ENCODE peak calls at places on chromosomes 11 and 22, in eight cellular contexts. One of them, this sample, is unnamed.

GRCh38 chr11:45607995-45608394 is 57.4 kb downstream of the CHST1 start:
- DNase-seq in RCC 7860: peak
- DNase-seq in H4: peak
- DNase-seq in brain microvascular endothelial cell: no peak
- DNase-seq in mesenchymal stem cell: peak
- DNase-seq in AG10803: no peak
- DNase-seq in CD8-positive, alpha-beta T cell: no peak
- DNase-seq in progenitor cell of endocrine pancreas: no peak
- DNase-seq in this sample: no peak

GRCh38 chr11:95443386-95443785 is 212.4 kb upstream of the SESN3 start:
- DNase-seq in RCC 7860: no peak
- DNase-seq in H4: no peak
- DNase-seq in brain microvascular endothelial cell: no peak
- DNase-seq in mesenchymal stem cell: no peak
- DNase-seq in AG10803: no peak
- DNase-seq in CD8-positive, alpha-beta T cell: no peak
- DNase-seq in progenitor cell of endocrine pancreas: no peak
- DNase-seq in this sample: no peak

GRCh38 chr11:76803811-76804600 is 20.9 kb downstream of the TSKU start:
- DNase-seq in RCC 7860: no peak
- DNase-seq in H4: peak
- DNase-seq in brain microvascular endothelial cell: no peak
- DNase-seq in mesenchymal stem cell: peak
- DNase-seq in AG10803: peak
- DNase-seq in CD8-positive, alpha-beta T cell: peak
- DNase-seq in progenitor cell of endocrine pancreas: no peak
- DNase-seq in this sample: no peak

GRCh38 chr11:80165763-80166162 is 724.9 kb upstream of the TENM4 start:
- DNase-seq in RCC 7860: peak
- DNase-seq in H4: peak
- DNase-seq in brain microvascular endothelial cell: peak
- DNase-seq in mesenchymal stem cell: peak
- DNase-seq in AG10803: peak
- DNase-seq in CD8-positive, alpha-beta T cell: no peak
- DNase-seq in progenitor cell of endocrine pancreas: no peak
- DNase-seq in this sample: no peak

GRCh38 chr11:29957406-29957805 is 59.4 kb downstream of the KCNA4 start:
- DNase-seq in RCC 7860: no peak
- DNase-seq in H4: no peak
- DNase-seq in brain microvascular endothelial cell: no peak
- DNase-seq in mesenchymal stem cell: no peak
- DNase-seq in AG10803: no peak
- DNase-seq in CD8-positive, alpha-beta T cell: no peak
- DNase-seq in progenitor cell of endocrine pancreas: no peak
- DNase-seq in this sample: peak

GRCh38 chr22:25929479-25929878 is 187.5 kb downstream of the MYO18B start:
- DNase-seq in RCC 7860: no peak
- DNase-seq in H4: no peak
- DNase-seq in brain microvascular endothelial cell: no peak
- DNase-seq in mesenchymal stem cell: no peak
- DNase-seq in AG10803: no peak
- DNase-seq in CD8-positive, alpha-beta T cell: no peak
- DNase-seq in progenitor cell of endocrine pancreas: no peak
- DNase-seq in this sample: peak

GRCh38 chr11:57315491-57315890 is 9.3 kb downstream of the TNKS1BP1 start:
- DNase-seq in RCC 7860: no peak
- DNase-seq in H4: no peak
- DNase-seq in brain microvascular endothelial cell: peak
- DNase-seq in mesenchymal stem cell: peak
- DNase-seq in AG10803: peak
- DNase-seq in CD8-positive, alpha-beta T cell: no peak
- DNase-seq in progenitor cell of endocrine pancreas: no peak
- DNase-seq in this sample: no peak

GRCh38 chr22:32385681-32386080 is 26.4 kb downstream of the RTCB start:
- DNase-seq in RCC 7860: no peak
- DNase-seq in H4: no peak
- DNase-seq in brain microvascular endothelial cell: no peak
- DNase-seq in mesenchymal stem cell: no peak
- DNase-seq in AG10803: no peak
- DNase-seq in CD8-positive, alpha-beta T cell: no peak
- DNase-seq in progenitor cell of endocrine pancreas: no peak
- DNase-seq in this sample: no peak

GRCh38 chr22:22884888-22885840 is 2.5 kb upstream of the IGLL5 start:
- DNase-seq in RCC 7860: no peak
- DNase-seq in H4: no peak
- DNase-seq in brain microvascular endothelial cell: no peak
- DNase-seq in mesenchymal stem cell: no peak
- DNase-seq in AG10803: no peak
- DNase-seq in CD8-positive, alpha-beta T cell: no peak
- DNase-seq in progenitor cell of endocrine pancreas: no peak
- DNase-seq in this sample: no peak

GRCh38 chr11:61602775-61603569 is 22.1 kb upstream of the SYT7 start:
- DNase-seq in RCC 7860: peak
- DNase-seq in H4: peak
- DNase-seq in brain microvascular endothelial cell: peak
- DNase-seq in mesenchymal stem cell: peak
- DNase-seq in AG10803: peak
- DNase-seq in CD8-positive, alpha-beta T cell: no peak
- DNase-seq in progenitor cell of endocrine pancreas: no peak
- DNase-seq in this sample: no peak

GRCh38 chr22:29004647-29005371 is 56.8 kb downstream of the C22orf31 start:
- DNase-seq in RCC 7860: no peak
- DNase-seq in H4: no peak
- DNase-seq in brain microvascular endothelial cell: no peak
- DNase-seq in mesenchymal stem cell: peak
- DNase-seq in AG10803: no peak
- DNase-seq in CD8-positive, alpha-beta T cell: no peak
- DNase-seq in progenitor cell of endocrine pancreas: peak
- DNase-seq in this sample: peak

GRCh38 chr11:125224391-125225015 is 60.0 kb downstream of the PKNOX2 start:
- DNase-seq in RCC 7860: no peak
- DNase-seq in H4: no peak
- DNase-seq in brain microvascular endothelial cell: peak
- DNase-seq in mesenchymal stem cell: peak
- DNase-seq in AG10803: no peak
- DNase-seq in CD8-positive, alpha-beta T cell: no peak
- DNase-seq in progenitor cell of endocrine pancreas: no peak
- DNase-seq in this sample: peak

GRCh38 chr11:96607890-96608558 is 218.2 kb downstream of the JRKL start:
- DNase-seq in RCC 7860: no peak
- DNase-seq in H4: no peak
- DNase-seq in brain microvascular endothelial cell: no peak
- DNase-seq in mesenchymal stem cell: no peak
- DNase-seq in AG10803: no peak
- DNase-seq in CD8-positive, alpha-beta T cell: no peak
- DNase-seq in progenitor cell of endocrine pancreas: no peak
- DNase-seq in this sample: no peak

GRCh38 chr11:45857834-45858492 is 10.7 kb downstream of the CRY2 start:
- DNase-seq in RCC 7860: peak
- DNase-seq in H4: peak
- DNase-seq in brain microvascular endothelial cell: peak
- DNase-seq in mesenchymal stem cell: peak
- DNase-seq in AG10803: peak
- DNase-seq in CD8-positive, alpha-beta T cell: no peak
- DNase-seq in progenitor cell of endocrine pancreas: no peak
- DNase-seq in this sample: no peak

GRCh38 chr11:84687433-84687832 is 939.7 kb downstream of the DLG2 start:
- DNase-seq in RCC 7860: no peak
- DNase-seq in H4: no peak
- DNase-seq in brain microvascular endothelial cell: no peak
- DNase-seq in mesenchymal stem cell: no peak
- DNase-seq in AG10803: no peak
- DNase-seq in CD8-positive, alpha-beta T cell: no peak
- DNase-seq in progenitor cell of endocrine pancreas: no peak
- DNase-seq in this sample: no peak

GRCh38 chr11:12207384-12208150 is 97.2 kb downstream of the MICAL2 start:
- DNase-seq in RCC 7860: peak
- DNase-seq in H4: no peak
- DNase-seq in brain microvascular endothelial cell: peak
- DNase-seq in mesenchymal stem cell: peak
- DNase-seq in AG10803: peak
- DNase-seq in CD8-positive, alpha-beta T cell: no peak
- DNase-seq in progenitor cell of endocrine pancreas: no peak
- DNase-seq in this sample: no peak

GRCh38 chr22:50530280-50530856 is 556 bp upstream of the TYMP start:
- DNase-seq in RCC 7860: no peak
- DNase-seq in H4: no peak
- DNase-seq in brain microvascular endothelial cell: peak
- DNase-seq in mesenchymal stem cell: peak
- DNase-seq in AG10803: peak
- DNase-seq in CD8-positive, alpha-beta T cell: peak
- DNase-seq in progenitor cell of endocrine pancreas: no peak
- DNase-seq in this sample: peak

GRCh38 chr22:27879923-27880322 is 39.1 kb downstream of the PITPNB start:
- DNase-seq in RCC 7860: peak
- DNase-seq in H4: peak
- DNase-seq in brain microvascular endothelial cell: peak
- DNase-seq in mesenchymal stem cell: peak
- DNase-seq in AG10803: peak
- DNase-seq in CD8-positive, alpha-beta T cell: no peak
- DNase-seq in progenitor cell of endocrine pancreas: no peak
- DNase-seq in this sample: peak

GRCh38 chr11:394858-395655 is 1.0 kb downstream of the PKP3 start:
- DNase-seq in RCC 7860: no peak
- DNase-seq in H4: no peak
- DNase-seq in brain microvascular endothelial cell: no peak
- DNase-seq in mesenchymal stem cell: no peak
- DNase-seq in AG10803: no peak
- DNase-seq in CD8-positive, alpha-beta T cell: no peak
- DNase-seq in progenitor cell of endocrine pancreas: no peak
- DNase-seq in this sample: no peak

GRCh38 chr11:111512296-111513239 is at the start of gene BTG4:
- DNase-seq in RCC 7860: no peak
- DNase-seq in H4: no peak
- DNase-seq in brain microvascular endothelial cell: no peak
- DNase-seq in mesenchymal stem cell: peak
- DNase-seq in AG10803: peak
- DNase-seq in CD8-positive, alpha-beta T cell: peak
- DNase-seq in progenitor cell of endocrine pancreas: peak
- DNase-seq in this sample: peak

GRCh38 chr11:86996953-86997570 is 40.7 kb upstream of the TMEM135 start:
- DNase-seq in RCC 7860: no peak
- DNase-seq in H4: no peak
- DNase-seq in brain microvascular endothelial cell: no peak
- DNase-seq in mesenchymal stem cell: no peak
- DNase-seq in AG10803: no peak
- DNase-seq in CD8-positive, alpha-beta T cell: no peak
- DNase-seq in progenitor cell of endocrine pancreas: no peak
- DNase-seq in this sample: no peak